ENCODE peak calls at places on chromosomes 16 and 17, in four cellular contexts. B, V, M and G are unnamed samples.

GRCh38 chr16:11238272-11239202 is 17.5 kb downstream of the SOCS1 start:
- DNase-seq in B (no peak), V (no peak), M (peak; percentile 100), G (no peak)

GRCh38 chr16:46711106-46711769 is 21.8 kb downstream of the ORC6 start:
- DNase-seq in B (no peak), V (no peak), M (no peak), G (no peak)

GRCh38 chr17:46160169-46160568 is 33.1 kb downstream of the KANSL1 start:
- DNase-seq in B (no peak), V (no peak), M (no peak), G (no peak)

GRCh38 chr16:67862623-67863583 is 9.9 kb upstream of the EDC4 start:
- DNase-seq in B (no peak), V (no peak), M (no peak), G (no peak)

GRCh38 chr16:13234999-13235398 is 333.6 kb downstream of the SHISA9 start:
- DNase-seq in B (no peak), V (no peak), M (no peak), G (no peak)

GRCh38 chr17:50205931-50206505 is 4.6 kb upstream of the COL1A1 start:
- DNase-seq in B (no peak), V (no peak), M (no peak), G (no peak)

GRCh38 chr17:80770881-80771611 is 220.6 kb upstream of the CHMP6 start:
- DNase-seq in B (no peak), V (no peak), M (no peak), G (no peak)

GRCh38 chr17:30969989-30970680 is 704 bp upstream of the RNF135 start:
- DNase-seq in B (no peak), V (no peak), M (no peak), G (peak; percentile 57)

GRCh38 chr17:33520404-33521032 is 227.4 kb upstream of the ASIC2 start:
- DNase-seq in B (no peak), V (peak; percentile 23), M (peak; percentile 82), G (peak; percentile 61)

GRCh38 chr17:70074991-70075390 is at the start of gene KCNJ16:
- DNase-seq in B (no peak), V (no peak), M (no peak), G (peak; percentile 70)
- TF ChIP-seq HDAC2 in B (no peak), V (no peak), M (no peak), G (no peak)

GRCh38 chr16:10037771-10038170 is 144.5 kb downstream of the GRIN2A start:
- DNase-seq in B (no peak), V (no peak), M (no peak), G (no peak)
- TF ChIP-seq POLR2AphosphoS2 in B (no peak), V (no peak), M (no peak), G (no peak)

DNA sequence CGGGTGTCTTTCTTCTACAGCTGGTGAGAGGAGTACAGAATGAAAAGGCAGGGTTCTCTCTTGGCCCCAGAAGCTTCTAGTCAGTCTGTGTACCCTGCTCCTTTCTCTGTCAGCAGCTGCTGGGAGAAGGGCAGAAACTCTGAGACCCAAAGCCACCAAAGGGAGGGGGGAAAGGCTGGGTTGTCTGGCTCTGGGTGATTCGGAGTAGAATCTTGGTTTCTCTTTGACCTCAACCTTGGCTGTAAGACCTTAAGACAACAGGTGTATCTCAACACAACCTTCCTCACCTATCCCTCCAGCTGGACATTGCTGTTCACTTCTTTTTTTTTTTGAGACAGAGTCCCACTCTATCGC is 3.3 kb upstream of the NR1D1 start:
- DNase-seq in B (no peak), V (no peak), M (no peak), G (no peak)
- TF ChIP-seq HDAC2 in B (no peak), V (no peak), M (no peak), G (no peak)

GRCh38 chr16:57483725-57484514 is 2.4 kb downstream of the DOK4 start:
- DNase-seq in B (no peak), V (no peak), M (peak; percentile 44), G (no peak)
- TF ChIP-seq POLR2AphosphoS2 in B (no peak), V (no peak), M (no peak), G (no peak)

GRCh38 chr17:69506489-69506888 is 92.0 kb downstream of the MAP2K6 start:
- DNase-seq in B (no peak), V (peak; percentile 38), M (no peak), G (peak; percentile 56)
- TF ChIP-seq HDAC2 in B (no peak), V (no peak), M (no peak), G (no peak)

DNA sequence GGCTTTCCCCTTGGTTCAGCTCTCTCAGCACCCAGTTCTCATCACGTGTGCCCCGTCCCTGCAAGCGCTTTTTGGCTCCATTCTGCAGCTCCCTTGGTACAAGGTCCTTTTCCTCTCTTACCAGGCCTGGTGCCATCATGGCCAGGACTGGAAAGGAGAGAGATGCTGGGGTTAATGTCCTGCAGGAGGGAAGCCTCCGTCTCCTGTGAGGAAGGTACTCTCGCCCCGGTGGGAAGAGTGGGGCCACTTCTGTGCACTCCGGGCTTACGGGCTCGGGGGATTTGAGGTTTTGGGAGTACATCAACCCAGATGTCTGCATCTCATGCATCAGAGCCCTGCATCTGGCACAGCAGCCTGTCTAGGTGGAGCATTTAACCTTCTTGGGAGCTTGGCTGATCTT is 10.1 kb downstream of the CTRB2 start:
- DNase-seq in B (no peak), V (no peak), M (no peak), G (no peak)
- TF ChIP-seq POLR2AphosphoS2 in B (no peak), V (no peak), M (no peak), G (no peak)

GRCh38 chr16:22634913-22635312 is 124.2 kb downstream of the NPIPB5 start:
- DNase-seq in B (no peak), V (no peak), M (no peak), G (no peak)

GRCh38 chr16:22633794-22634193 is 123.1 kb downstream of the NPIPB5 start:
- DNase-seq in B (no peak), V (no peak), M (no peak), G (no peak)

GRCh38 chr16:22635801-22636200 is 125.1 kb downstream of the NPIPB5 start:
- DNase-seq in B (no peak), V (no peak), M (no peak), G (no peak)

GRCh38 chr16:22633280-22633679 is 122.6 kb downstream of the NPIPB5 start:
- DNase-seq in B (no peak), V (no peak), M (no peak), G (no peak)

DNA sequence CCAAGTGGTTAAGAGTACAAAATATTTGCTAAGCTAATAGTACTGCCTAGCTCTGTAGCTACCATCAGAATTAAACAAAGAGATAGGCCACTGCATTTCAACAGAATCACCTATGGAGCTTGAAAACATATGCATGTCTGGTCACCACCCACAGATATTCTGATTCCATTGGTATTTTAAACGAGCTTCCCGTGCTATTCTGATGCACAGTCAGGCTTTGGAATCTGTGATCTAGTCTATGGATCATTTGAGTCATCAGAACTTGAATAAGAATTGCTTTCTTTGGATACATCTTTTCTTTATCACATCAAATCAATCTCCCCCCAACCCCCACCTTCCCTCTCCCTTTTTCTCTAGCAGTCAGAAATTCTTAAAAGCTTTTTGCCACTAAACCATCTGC is 124.7 kb downstream of the NPIPB5 start:
- DNase-seq in B (no peak), V (no peak), M (no peak), G (no peak)
- TF ChIP-seq HDAC2 in B (no peak), V (no peak), M (no peak), G (no peak)

DNA sequence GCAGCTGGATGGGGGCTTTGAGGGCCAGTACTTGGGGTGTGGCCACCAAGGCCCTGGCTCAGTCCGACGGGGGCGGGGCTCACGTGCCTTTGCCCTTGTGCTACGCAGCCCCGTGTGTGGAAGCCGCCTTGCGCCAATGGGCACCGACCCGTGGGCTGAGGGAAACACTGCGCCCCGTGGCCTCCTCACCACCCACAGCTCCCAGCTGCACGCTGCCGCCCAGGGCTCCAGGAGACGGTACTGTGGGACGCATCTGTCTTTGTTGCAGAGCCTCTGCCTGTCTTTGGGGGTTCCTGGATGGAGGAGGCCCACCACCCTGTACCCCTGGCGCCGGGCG is 7.6 kb downstream of the CDH15 start:
- DNase-seq in B (no peak), V (no peak), M (no peak), G (no peak)
- TF ChIP-seq POLR2AphosphoS2 in B (no peak), V (no peak), M (no peak), G (no peak)

DNA sequence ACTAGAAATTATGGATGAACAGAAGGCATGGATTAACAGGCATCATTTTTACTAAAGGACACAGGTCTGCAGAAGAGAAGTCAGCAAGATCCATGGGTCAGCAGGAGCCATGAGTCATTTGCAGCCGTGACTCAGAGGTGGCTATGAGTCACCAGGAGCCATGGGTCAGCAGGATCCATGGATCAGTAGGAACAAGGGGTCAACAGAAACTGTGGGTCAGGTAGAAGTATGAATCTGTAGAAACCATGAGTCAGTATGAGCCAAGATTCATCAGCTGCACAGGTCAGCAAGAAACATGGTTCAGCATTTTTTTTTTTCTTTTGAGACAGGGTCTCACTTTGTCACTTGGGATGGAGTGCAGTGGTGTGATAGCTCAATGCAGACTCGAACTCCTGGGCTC is 58.2 kb upstream of the HS3ST4 start:
- DNase-seq in B (no peak), V (peak; percentile 70), M (peak; percentile 45), G (peak; percentile 35)
- TF ChIP-seq HDAC2 in B (no peak), V (no peak), M (peak; percentile 39), G (no peak)